ENCODE peak calls at places on chromosomes 1 and 21, in five cellular contexts. W, H, I, N and C are unnamed samples.

GRCh38 chr1:1280782-1281481 is 696 bp downstream of the SCNN1D start:
- DNase-seq in I (no peak), W (no peak), N (no peak), H (no peak), C (no peak)

GRCh38 chr21:37071561-37072238 is 1.2 kb downstream of the PIGP start:
- DNase-seq in I (peak; percentile 20), N (no peak), W (peak; percentile 37), H (no peak), C (no peak)

GRCh38 chr1:17539526-17540254 is at the start of gene ARHGEF10L:
- DNase-seq in H (no peak), N (no peak), I (no peak), W (peak; percentile 77), C (no peak)

GRCh38 chr1:30896905-30897304 is 11.7 kb downstream of the SDC3 start:
- DNase-seq in I (no peak), W (no peak), H (no peak), N (no peak), C (no peak)

GRCh38 chr1:184890539-184890973 is 83.8 kb downstream of the NIBAN1 start:
- DNase-seq in N (no peak), I (no peak), H (no peak), W (no peak), C (no peak)

GRCh38 chr1:9626201-9626608 is 25.3 kb upstream of the PIK3CD start:
- DNase-seq in W (no peak), I (no peak), N (no peak), H (peak; percentile 80), C (peak; percentile 24)

GRCh38 chr1:18091660-18092446 is 15.7 kb upstream of the IGSF21 start:
- DNase-seq in N (no peak), I (no peak), W (no peak), H (no peak), C (no peak)

GRCh38 chr1:34851431-34852105 is 8.0 kb downstream of the SMIM12 start:
- DNase-seq in N (no peak), H (no peak), W (no peak), I (no peak), C (no peak)

GRCh38 chr1:20507248-20507563 is 745 bp downstream of the MUL1 start:
- DNase-seq in W (no peak), I (no peak), H (no peak), N (no peak), C (no peak)

GRCh38 chr1:101302831-101303511 is 66.2 kb downstream of the S1PR1 start:
- DNase-seq in W (no peak), H (no peak), N (no peak), I (no peak), C (no peak)

GRCh38 chr1:217585577-217585976 is 45.3 kb downstream of the GPATCH2 start:
- DNase-seq in H (no peak), N (no peak), I (no peak), W (no peak), C (peak; percentile 9)

GRCh38 chr1:179550753-179551682 is 24.7 kb downstream of the NPHS2 start:
- DNase-seq in H (peak; percentile 26), N (no peak), W (no peak), I (no peak), C (peak; percentile 42)

GRCh38 chr1:29171089-29171488 is 10.6 kb downstream of the SRSF4 start:
- DNase-seq in N (no peak), I (no peak), W (no peak), H (peak; percentile 20), C (no peak)

GRCh38 chr1:48246727-48247126 is 24.2 kb downstream of the SLC5A9 start:
- DNase-seq in W (no peak), H (no peak), I (no peak), N (no peak), C (no peak)

GRCh38 chr1:183097438-183098051 is 74.3 kb downstream of the LAMC1 start:
- DNase-seq in N (no peak), H (no peak), W (no peak), I (peak; percentile 32), C (no peak)

GRCh38 chr21:31554511-31555022 is 104.9 kb upstream of the SOD1 start:
- DNase-seq in N (peak; percentile 39), H (peak; percentile 46), W (no peak), I (peak; percentile 73), C (no peak)

GRCh38 chr1:10117132-10117531 is 84.4 kb downstream of the UBE4B start:
- DNase-seq in W (no peak), N (no peak), H (no peak), I (no peak), C (no peak)

GRCh38 chr21:31124005-31124404 is 85.7 kb upstream of the KRTAP19-8 start:
- DNase-seq in I (peak; percentile 29), N (no peak), W (no peak), H (no peak), C (no peak)

GRCh38 chr1:33256701-33257387 is 552 bp downstream of the ZNF362 start:
- DNase-seq in H (no peak), N (peak; percentile 22), I (peak; percentile 49), W (no peak), C (peak; percentile 33)

GRCh38 chr1:59952065-59952464 is 25.5 kb upstream of the CYP2J2 start:
- DNase-seq in I (no peak), W (no peak), N (no peak), H (no peak), C (no peak)

GRCh38 chr1:18997508-18997907 is 41.0 kb upstream of the IFFO2 start:
- DNase-seq in N (no peak), I (no peak), H (no peak), W (no peak), C (no peak)

GRCh38 chr21:32424674-32425073 is 12.2 kb downstream of the EVA1C start:
- DNase-seq in I (no peak), W (no peak), H (no peak), N (no peak), C (no peak)

DNA sequence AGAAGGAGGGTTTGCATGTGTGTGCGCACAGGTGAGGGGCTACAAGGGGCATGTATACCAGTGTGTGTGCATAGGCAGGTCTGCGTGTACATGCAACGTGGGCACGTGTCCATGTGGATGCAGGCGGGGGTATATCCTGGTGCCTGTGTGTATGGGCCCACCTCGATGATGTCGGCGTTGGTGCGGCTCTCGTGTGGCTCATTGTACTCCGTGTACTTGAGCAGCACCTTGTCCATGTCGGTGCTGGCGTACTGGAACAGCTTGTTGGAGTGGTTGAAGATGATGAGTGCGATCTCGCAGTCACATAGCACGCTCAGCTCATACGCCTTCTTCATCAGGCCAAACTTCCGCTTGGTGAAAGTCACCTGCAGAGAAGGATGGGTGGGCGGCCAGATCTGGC is 18.3 kb downstream of the MEF2D start:
- DNase-seq in N (no peak), I (no peak), H (no peak), W (no peak), C (peak; percentile 35)
- H3K27ac ChIP-seq in N (no peak overlapping the region), I (no peak overlapping the region), H (peak overlapping the region; percentile 75), W (no peak overlapping the region), C (no peak overlapping the region)

GRCh38 chr1:56539403-56539802 is 40.0 kb downstream of the PLPP3 start:
- DNase-seq in H (no peak), N (no peak), I (no peak), W (no peak), C (no peak)
- TF ChIP-seq REST in H (no peak), N (no peak), I (no peak), W (no peak), C (no peak)

GRCh38 chr1:50605186-50605875 is 182.1 kb upstream of the DMRTA2 start:
- DNase-seq in I (peak; percentile 69), W (peak; percentile 36), N (peak; percentile 27), H (no peak), C (no peak)
- TF ChIP-seq CTCF in I (peak; percentile 82), W (peak; percentile 62), N (peak; percentile 68), H (peak; percentile 45), C (peak; percentile 46)

GRCh38 chr1:211577826-211578639 is 928 bp downstream of the SLC30A1 start:
- DNase-seq in N (no peak), H (no peak), W (peak; percentile 78), I (peak; percentile 96), C (peak; percentile 60)

GRCh38 chr1:211577277-211577825 is 1.6 kb downstream of the SLC30A1 start:
- DNase-seq in I (no peak), W (no peak), N (no peak), H (no peak), C (no peak)

GRCh38 chr1:211571998-211572397 is 7.0 kb downstream of the SLC30A1 start:
- DNase-seq in N (no peak), W (no peak), I (no peak), H (no peak), C (no peak)

GRCh38 chr1:211576717-211577116 is 2.2 kb downstream of the SLC30A1 start:
- DNase-seq in H (no peak), N (no peak), W (no peak), I (no peak), C (no peak)

GRCh38 chr1:211574705-211575104 is 4.3 kb downstream of the SLC30A1 start:
- DNase-seq in I (no peak), H (no peak), W (no peak), N (no peak), C (no peak)
- H3K27ac ChIP-seq in I (no peak overlapping the region), H (no peak overlapping the region), W (no peak overlapping the region), N (no peak overlapping the region), C (no peak overlapping the region)

GRCh38 chr1:232613752-232614381 is 16.1 kb downstream of the SIPA1L2 start:
- DNase-seq in N (peak; percentile 66), H (no peak), I (no peak), W (no peak), C (no peak)
- TF ChIP-seq REST in N (no peak), H (no peak), I (no peak), W (no peak), C (no peak)

GRCh38 chr1:77308889-77309621 is 27.2 kb downstream of the AK5 start:
- DNase-seq in I (no peak), H (no peak), W (no peak), N (no peak), C (no peak)
- TF ChIP-seq CTCF in I (no peak), H (no peak), W (no peak), N (no peak), C (no peak)